ENCODE peak calls at places on chromosome 11, in six cellular contexts. Z is GM23248; R is H9; C is activated CD8-positive, alpha-beta T cell treated with anti-CD3 and anti-CD28 coated beads, Interleukin-2, amount 10 ng/mL, durations not matched to agents 7 days and 5 days; W is CD14-positive monocyte; I is stimulated activated naive CD8-positive, alpha-beta T cell treated with anti-CD3 and anti-CD28 coated beads, Interleukin-15, Interleukin-2, amounts not matched to agents 100 U/mL and 50 U/mL, for 24 hours. G is an unnamed sample.

GRCh38 chr11:68093565-68093964 is 27.6 kb downstream of the CHKA start:
- DNase-seq in Z (no peak), R (no peak), C (no peak), W (no peak), I (no peak), G (no peak)

GRCh38 chr11:37571248-37571647 is 973.2 kb upstream of the RAG2 start:
- DNase-seq in Z (no peak), R (no peak), C (no peak), W (no peak), I (no peak), G (no peak)

GRCh38 chr11:48017105-48017874 is 36.9 kb downstream of the PTPRJ start:
- DNase-seq in Z (no peak), R (no peak), C (peak), W (no peak), I (peak), G (peak)

GRCh38 chr11:102464859-102465500 is 12.4 kb upstream of the TMEM123 start:
- DNase-seq in Z (no peak), R (no peak), C (no peak), W (no peak), I (no peak), G (no peak)

GRCh38 chr11:66082936-66083698 is 13.0 kb downstream of the PACS1 start:
- DNase-seq in Z (no peak), R (no peak), C (no peak), W (no peak), I (no peak), G (no peak)

GRCh38 chr11:93791493-93791892 is 7.4 kb downstream of the MED17 start:
- DNase-seq in Z (no peak), R (no peak), C (no peak), W (no peak), I (no peak), G (no peak)

GRCh38 chr11:86186420-86186819 is 58.1 kb upstream of the EED start:
- DNase-seq in Z (no peak), R (no peak), C (no peak), W (no peak), I (no peak), G (no peak)

GRCh38 chr11:95542868-95543551 is 246.6 kb downstream of the FAM76B start:
- DNase-seq in Z (no peak), R (no peak), C (no peak), W (no peak), I (no peak), G (no peak)

GRCh38 chr11:3853935-3854659 is 1.4 kb upstream of the STIM1 start:
- DNase-seq in Z (no peak), R (no peak), C (peak), W (peak), I (peak), G (peak)

GRCh38 chr11:82930229-82930628 is 28.7 kb downstream of the DDIAS start:
- DNase-seq in Z (no peak), R (no peak), C (no peak), W (no peak), I (no peak), G (no peak)

GRCh38 chr11:44694443-44694842 is 32.3 kb upstream of the TSPAN18 start:
- DNase-seq in Z (no peak), R (no peak), C (no peak), W (no peak), I (no peak), G (no peak)

GRCh38 chr11:2348986-2349385 is 28.1 kb upstream of the CD81 start:
- DNase-seq in Z (peak), R (no peak), C (no peak), W (no peak), I (no peak), G (no peak)

GRCh38 chr11:70607561-70607960 is 209.2 kb downstream of the CTTN start:
- DNase-seq in Z (no peak), R (no peak), C (no peak), W (no peak), I (no peak), G (no peak)

GRCh38 chr11:22734628-22735345 is 68.4 kb downstream of the GAS2 start:
- DNase-seq in Z (peak), R (no peak), C (no peak), W (no peak), I (no peak), G (no peak)

GRCh38 chr11:114395776-114396175 is 4.5 kb downstream of the C11orf71 start:
- DNase-seq in Z (peak), R (peak), C (no peak), W (no peak), I (no peak), G (no peak)

GRCh38 chr11:94539420-94539819 is 4.3 kb upstream of the FUT4 start:
- DNase-seq in Z (no peak), R (no peak), C (no peak), W (no peak), I (no peak), G (no peak)

GRCh38 chr11:111735262-111736116 is 30.7 kb downstream of the PPP2R1B start:
- DNase-seq in Z (peak), R (no peak), C (no peak), W (no peak), I (no peak), G (no peak)

GRCh38 chr11:58567889-58568512 is 7.7 kb downstream of the LPXN start:
- DNase-seq in Z (peak), R (peak), C (peak), W (peak), I (peak), G (peak)

GRCh38 chr11:16739326-16739875 is 954 bp downstream of the C11orf58 start:
- DNase-seq in Z (peak), R (no peak), C (no peak), W (no peak), I (no peak), G (no peak)

GRCh38 chr11:27350503-27350902 is 12.5 kb downstream of the CCDC34 start:
- DNase-seq in Z (peak), R (no peak), C (no peak), W (no peak), I (no peak), G (no peak)

GRCh38 chr11:119422505-119423416 is at the start of gene THY1:
- DNase-seq in Z (peak), R (peak), C (no peak), W (no peak), I (peak), G (no peak)

GRCh38 chr11:134024420-134025085 is 44.3 kb upstream of the JAM3 start:
- DNase-seq in Z (peak), R (no peak), C (no peak), W (no peak), I (peak), G (no peak)

G was measured in DND-41.